ENCODE peak calls at places on chromosomes 3 and 15, in nine cellular contexts. Q is activated CD8-positive, alpha-beta T cell treated with anti-CD3 and anti-CD28 coated beads for 36 hours; P is stimulated activated CD8-positive, alpha-beta memory T cell treated with anti-CD3 and anti-CD28 coated beads, Interleukin-7, amount 100 ng/mL, for 4 hours; E is H9; B is epithelial cell of prostate; T is Calu3; S is myocyte; J is mucosa of gallbladder; A is stomach. F is an unnamed sample.
A peak's percentile ranks its signal among the peaks of the same experiment; 100 is the strongest.

GRCh38 chr3:148075829-148076716 is 621.6 kb upstream of the AGTR1 start:
- DNase-seq in Q (no peak), P (no peak), E (peak; percentile 32), B (no peak), T (peak; percentile 44), S (peak; percentile 81), J (peak; percentile 11), A (no peak), F (peak; percentile 12)

GRCh38 chr15:68821190-68821897 is 649 bp upstream of the ANP32A start:
- DNase-seq in Q (peak; percentile 50), P (no peak), E (no peak), B (no peak), T (no peak), S (no peak), J (no peak), A (no peak), F (no peak)

GRCh38 chr3:194265996-194266657 is 85.0 kb downstream of the CPN2 start:
- DNase-seq in Q (no peak), P (no peak), E (peak; percentile 3), B (no peak), T (no peak), S (peak; percentile 40), J (no peak), A (peak; percentile 4), F (no peak)

GRCh38 chr3:173402656-173403055 is 5.1 kb downstream of the NLGN1 start:
- DNase-seq in Q (no peak), P (no peak), E (no peak), B (no peak), T (no peak), S (no peak), J (no peak), A (no peak), F (no peak)

GRCh38 chr15:51162865-51163762 is 68.4 kb upstream of the TNFAIP8L3 start:
- DNase-seq in Q (peak; percentile 81), P (peak; percentile 14), E (peak; percentile 74), B (peak; percentile 29), T (peak; percentile 78), S (peak; percentile 90), J (peak; percentile 73), A (peak; percentile 72), F (peak; percentile 67)

GRCh38 chr3:197302696-197303341 is 4.4 kb upstream of the DLG1 start:
- DNase-seq in Q (no peak), P (no peak), E (no peak), B (no peak), T (no peak), S (peak; percentile 35), J (no peak), A (no peak), F (no peak)

GRCh38 chr15:92715753-92716152 is 60.2 kb upstream of the FAM174B start:
- DNase-seq in Q (no peak), P (no peak), E (no peak), B (no peak), T (no peak), S (no peak), J (no peak), A (peak; percentile 37), F (no peak)

GRCh38 chr3:45817788-45818523 is 21.6 kb upstream of the SLC6A20 start:
- DNase-seq in Q (peak; percentile 14), P (no peak), E (no peak), B (peak; percentile 93), T (peak; percentile 70), S (peak; percentile 92), J (peak; percentile 84), A (peak; percentile 57), F (peak; percentile 93)

GRCh38 chr15:40286061-40286532 is 3.2 kb upstream of the ANKRD63 start:
- DNase-seq in Q (no peak), P (no peak), E (no peak), B (no peak), T (no peak), S (peak; percentile 10), J (no peak), A (no peak), F (no peak)

GRCh38 chr3:122989856-122990575 is 37.5 kb downstream of the SEMA5B start:
- DNase-seq in Q (no peak), P (no peak), E (no peak), B (no peak), T (no peak), S (no peak), J (no peak), A (no peak), F (no peak)

GRCh38 chr15:77002954-77003912 is 8.3 kb downstream of the PSTPIP1 start:
- DNase-seq in Q (peak; percentile 91), P (peak; percentile 60), E (no peak), B (no peak), T (no peak), S (no peak), J (peak; percentile 57), A (peak; percentile 53), F (peak; percentile 42)

GRCh38 chr3:149390316-149390715 is 12.9 kb upstream of the TM4SF1 start:
- DNase-seq in Q (no peak), P (no peak), E (no peak), B (no peak), T (no peak), S (no peak), J (no peak), A (no peak), F (no peak)

GRCh38 chr3:80705290-80705689 is 937.5 kb upstream of the ROBO1 start:
- DNase-seq in Q (no peak), P (no peak), E (no peak), B (no peak), T (no peak), S (no peak), J (no peak), A (no peak), F (no peak)

GRCh38 chr15:91853501-91853967 is at the start of gene SLCO3A1:
- DNase-seq in Q (peak; percentile 63), P (peak; percentile 64), E (peak; percentile 68), B (no peak), T (peak; percentile 81), S (no peak), J (peak; percentile 69), A (peak; percentile 75), F (no peak)

GRCh38 chr3:112582242-112582874 is 20.5 kb downstream of the SLC35A5 start:
- DNase-seq in Q (peak; percentile 24), P (no peak), E (peak; percentile 28), B (peak; percentile 12), T (peak; percentile 40), S (peak; percentile 65), J (no peak), A (no peak), F (peak; percentile 19)

GRCh38 chr3:133487920-133488540 is 85.5 kb upstream of the CDV3 start:
- DNase-seq in Q (peak; percentile 70), P (peak; percentile 52), E (no peak), B (no peak), T (peak; percentile 62), S (no peak), J (peak; percentile 43), A (no peak), F (no peak)

GRCh38 chr3:67937498-67938118 is 283.2 kb upstream of the SUCLG2 start:
- DNase-seq in Q (no peak), P (no peak), E (no peak), B (no peak), T (no peak), S (no peak), J (no peak), A (no peak), F (no peak)

GRCh38 chr3:195441971-195442572 is 748 bp downstream of the ACAP2 start:
- DNase-seq in Q (peak; percentile 66), P (peak; percentile 34), E (peak; percentile 38), B (no peak), T (peak; percentile 43), S (peak; percentile 64), J (peak; percentile 25), A (peak; percentile 35), F (peak; percentile 26)

GRCh38 chr3:47985376-47985775 is 30.8 kb downstream of the MAP4 start:
- DNase-seq in Q (no peak), P (no peak), E (no peak), B (no peak), T (no peak), S (no peak), J (no peak), A (no peak), F (no peak)

GRCh38 chr3:177150970-177151627 is 46.2 kb downstream of the TBL1XR1 start:
- DNase-seq in Q (peak; percentile 57), P (no peak), E (no peak), B (peak; percentile 40), T (peak; percentile 30), S (peak; percentile 42), J (no peak), A (no peak), F (peak; percentile 64)

GRCh38 chr3:11530153-11530721 is 113.5 kb downstream of the VGLL4 start:
- DNase-seq in Q (no peak), P (no peak), E (no peak), B (peak; percentile 99), T (no peak), S (peak; percentile 38), J (no peak), A (no peak), F (no peak)

GRCh38 chr3:152149832-152150231 is 118.9 kb upstream of the MBNL1 start:
- DNase-seq in Q (no peak), P (no peak), E (no peak), B (no peak), T (no peak), S (no peak), J (no peak), A (no peak), F (no peak)

GRCh38 chr3:18424862-18425640 is at the start of gene SATB1:
- DNase-seq in Q (peak; percentile 78), P (no peak), E (peak; percentile 82), B (peak; percentile 5), T (peak; percentile 78), S (peak; percentile 59), J (peak; percentile 73), A (peak; percentile 77), F (peak; percentile 70)

GRCh38 chr3:173826416-173826815 is 428.9 kb downstream of the NLGN1 start:
- DNase-seq in Q (no peak), P (no peak), E (no peak), B (no peak), T (no peak), S (no peak), J (no peak), A (no peak), F (no peak)

GRCh38 chr3:45966969-45967640 is 23.8 kb downstream of the CXCR6 start:
- DNase-seq in Q (no peak), P (no peak), E (no peak), B (no peak), T (no peak), S (no peak), J (no peak), A (no peak), F (no peak)

GRCh38 chr15:23397779-23398178 is 43.2 kb downstream of the GOLGA8S start:
- DNase-seq in Q (no peak), P (no peak), E (no peak), B (no peak), T (no peak), S (no peak), J (no peak), A (no peak), F (no peak)

GRCh38 chr3:150105886-150106612 is 135.4 kb upstream of the PFN2 start:
- DNase-seq in Q (no peak), P (no peak), E (no peak), B (no peak), T (no peak), S (peak; percentile 80), J (no peak), A (no peak), F (no peak)

F was measured in small intestine.